ENCODE peak calls at places on chromosomes 1 and 21, in ten cellular contexts. C is NAMALWA; A is astrocyte of the spinal cord; W is skeletal muscle cell; L is NCI-H510A treated with DMSO at 0.1 percent for 48 hours; I is fibroblast of lung; O is stimulated activated CD8-positive, alpha-beta memory T cell treated with anti-CD3 and anti-CD28 coated beads, Interleukin-15, amount 100 ng/mL, for 24 hours; J is H4; Z is Calu3; Y is ACHN. U is an unnamed sample.

GRCh38 chr1:109438798-109439297 is 12.6 kb upstream of the PSMA5 start:
- DNase-seq in C (no peak), O (no peak), Z (no peak), A (peak; percentile 92), J (peak; percentile 50), W (peak; percentile 97), Y (peak; percentile 55), I (peak; percentile 98), L (no peak), U (peak; percentile 96)

GRCh38 chr1:47738560-47739182 is 258.5 kb downstream of the TRABD2B start:
- DNase-seq in Z (peak; percentile 72), Y (peak; percentile 49), W (no peak), O (no peak), L (peak; percentile 26), A (peak; percentile 15), C (peak; percentile 19), J (peak; percentile 49), I (peak; percentile 34), U (no peak)

GRCh38 chr1:24553931-24554330 is 2.0 kb upstream of the NCMAP start:
- DNase-seq in Y (no peak), J (no peak), W (no peak), Z (no peak), C (no peak), L (no peak), I (no peak), O (no peak), A (no peak), U (no peak)

GRCh38 chr1:72140222-72140621 is 142.1 kb downstream of the NEGR1 start:
- DNase-seq in Z (no peak), O (no peak), J (peak; percentile 8), A (no peak), C (no peak), Y (peak; percentile 18), I (no peak), W (no peak), L (no peak), U (peak; percentile 7)

GRCh38 chr1:150820710-150821521 is 12.9 kb upstream of the CTSK start:
- DNase-seq in W (no peak), Z (no peak), Y (no peak), L (no peak), J (no peak), A (no peak), O (no peak), I (peak; percentile 74), C (no peak), U (peak; percentile 36)

GRCh38 chr1:196590012-196590708 is 18.1 kb downstream of the KCNT2 start:
- DNase-seq in C (no peak), L (no peak), A (no peak), J (no peak), W (no peak), O (no peak), I (no peak), Z (no peak), Y (no peak), U (no peak)

GRCh38 chr1:12447301-12447700 is 170.7 kb downstream of the DHRS3 start:
- DNase-seq in Y (no peak), O (no peak), W (no peak), J (peak; percentile 39), Z (no peak), A (peak; percentile 81), L (no peak), C (no peak), I (peak; percentile 60), U (peak; percentile 66)

GRCh38 chr1:44854985-44855384 is 11.9 kb upstream of the PTCH2 start:
- DNase-seq in Z (no peak), Y (no peak), A (no peak), O (no peak), J (no peak), I (no peak), C (no peak), L (no peak), W (no peak), U (no peak)

GRCh38 chr1:154198756-154199562 is 7.1 kb upstream of the TPM3 start:
- DNase-seq in A (peak; percentile 67), I (peak; percentile 77), L (peak; percentile 66), J (peak; percentile 47), W (no peak), C (peak; percentile 89), Y (peak; percentile 77), Z (peak; percentile 53), O (no peak), U (peak; percentile 65)

GRCh38 chr21:40318371-40318770 is 451.1 kb downstream of the PCP4 start:
- DNase-seq in Z (no peak), O (no peak), W (no peak), C (no peak), A (no peak), Y (no peak), J (no peak), I (no peak), L (no peak), U (no peak)

GRCh38 chr1:9590201-9590600 is 1.5 kb downstream of the TMEM201 start:
- DNase-seq in I (no peak), C (no peak), W (no peak), J (no peak), O (no peak), Z (no peak), Y (no peak), A (no peak), L (peak; percentile 54), U (no peak)

GRCh38 chr1:160261526-160261877 is 847 bp downstream of the DCAF8 start:
- DNase-seq in I (peak; percentile 82), A (peak; percentile 85), J (peak; percentile 79), L (peak; percentile 50), Y (peak; percentile 74), C (peak; percentile 81), Z (peak; percentile 60), O (no peak), W (peak; percentile 34), U (peak; percentile 89)

GRCh38 chr1:23904748-23905357 is 8.3 kb downstream of the CNR2 start:
- DNase-seq in A (no peak), I (no peak), J (peak; percentile 39), Y (no peak), O (no peak), Z (peak; percentile 42), L (no peak), C (no peak), W (no peak), U (no peak)

GRCh38 chr1:93804412-93804811 is 74.6 kb downstream of the DNTTIP2 start:
- DNase-seq in O (no peak), C (no peak), Y (peak; percentile 43), J (peak; percentile 76), W (peak; percentile 62), A (peak; percentile 88), Z (no peak), L (no peak), I (peak; percentile 92), U (peak; percentile 89)

GRCh38 chr1:201586806-201587205 is 47.9 kb downstream of the NAV1 start:
- DNase-seq in A (no peak), J (no peak), C (no peak), L (no peak), O (no peak), Y (no peak), I (no peak), W (no peak), Z (no peak), U (no peak)

GRCh38 chr1:25206201-25206600 is 26.1 kb downstream of the SYF2 start:
- DNase-seq in I (no peak), O (no peak), W (no peak), L (peak; percentile 23), A (no peak), Z (no peak), Y (no peak), C (no peak), J (no peak), U (no peak)

GRCh38 chr1:204873176-204873575 is 2.5 kb downstream of the NFASC start:
- DNase-seq in A (no peak), L (no peak), Y (no peak), O (no peak), C (no peak), I (no peak), W (no peak), J (no peak), Z (no peak), U (no peak)

GRCh38 chr1:24570265-24571125 is 14.6 kb downstream of the NCMAP start:
- DNase-seq in O (no peak), J (no peak), W (no peak), Y (no peak), Z (no peak), L (no peak), C (no peak), A (no peak), I (no peak), U (no peak)

GRCh38 chr21:46622226-46622625 is 13.2 kb upstream of the PRMT2 start:
- DNase-seq in C (no peak), J (no peak), L (no peak), Y (no peak), Z (peak; percentile 75), A (peak; percentile 92), I (no peak), O (no peak), W (no peak), U (peak; percentile 64)

GRCh38 chr1:19273106-19273843 is 15.3 kb downstream of the AKR7A3 start:
- DNase-seq in Z (no peak), O (no peak), J (no peak), I (no peak), L (no peak), A (no peak), C (no peak), W (no peak), Y (no peak), U (no peak)

GRCh38 chr1:211326528-211327340 is at the start of gene TRAF5:
- DNase-seq in I (peak; percentile 59), A (peak; percentile 39), L (peak; percentile 28), O (peak; percentile 36), W (no peak), Y (peak; percentile 45), Z (peak; percentile 66), C (peak; percentile 41), J (peak; percentile 33), U (no peak)

GRCh38 chr1:17176306-17177061 is 28.4 kb upstream of the PADI1 start:
- DNase-seq in O (no peak), W (no peak), Y (peak; percentile 33), A (no peak), J (no peak), I (no peak), C (no peak), L (no peak), Z (no peak), U (no peak)

GRCh38 chr1:63087966-63088365 is 234.4 kb upstream of the FOXD3 start:
- DNase-seq in J (no peak), L (no peak), Y (no peak), Z (no peak), O (no peak), C (no peak), W (no peak), I (no peak), A (peak; percentile 22), U (peak; percentile 37)

GRCh38 chr1:205805082-205805711 is 7.8 kb downstream of the SLC41A1 start:
- DNase-seq in L (no peak), J (no peak), I (no peak), W (no peak), O (no peak), Y (no peak), C (no peak), Z (peak; percentile 25), A (no peak), U (no peak)

GRCh38 chr1:117679868-117680267 is 74.0 kb downstream of the TENT5C start:
- DNase-seq in J (no peak), W (no peak), C (no peak), Y (no peak), A (no peak), O (no peak), I (no peak), Z (no peak), L (no peak), U (no peak)

GRCh38 chr21:37532868-37533780 is 166.6 kb downstream of the DYRK1A start:
- DNase-seq in J (peak; percentile 35), A (peak; percentile 38), O (no peak), I (peak; percentile 29), C (no peak), Y (peak; percentile 58), L (no peak), W (no peak), Z (peak; percentile 47), U (peak; percentile 48)

GRCh38 chr1:88655685-88656299 is 28.3 kb upstream of the PKN2 start:
- DNase-seq in C (peak; percentile 62), O (no peak), J (no peak), I (peak; percentile 64), Z (no peak), W (peak; percentile 5), L (peak; percentile 81), A (peak; percentile 49), Y (peak; percentile 38), U (no peak)

GRCh38 chr1:42983253-42983652 is 24.6 kb upstream of the SLC2A1 start:
- DNase-seq in C (no peak), L (no peak), A (no peak), J (no peak), O (no peak), W (no peak), Y (no peak), I (no peak), Z (no peak), U (no peak)